ENCODE peak calls at places on chromosomes 6 and 20, in six cellular contexts. One of them, this sample, is unnamed. For H3K4me1 and H3K27me3, the result is how much of the 10 kb centered on the place peaks cover.

GRCh38 chr20:41261260-41261659 is 56.3 kb downstream of the ZHX3 start:
- DNase-seq in pancreas: no peak
- DNase-seq in tibial nerve: no peak
- DNase-seq in right cardiac atrium: no peak
- DNase-seq in cardiac muscle cell: no peak
- DNase-seq in IMR-90: no peak
- DNase-seq in this sample: no peak

GRCh38 chr6:22029169-22029568 is 267.7 kb downstream of the PRL start:
- DNase-seq in IMR-90: peak
- DNase-seq in cardiac muscle cell: peak
- DNase-seq in tibial nerve: no peak
- DNase-seq in right cardiac atrium: no peak
- DNase-seq in pancreas: no peak
- DNase-seq in this sample: no peak

GRCh38 chr6:19444041-19444440 is 393.1 kb upstream of the ID4 start:
- DNase-seq in tibial nerve: no peak
- DNase-seq in IMR-90: no peak
- DNase-seq in cardiac muscle cell: no peak
- DNase-seq in pancreas: no peak
- DNase-seq in right cardiac atrium: no peak
- DNase-seq in this sample: no peak

GRCh38 chr6:144778773-144779531 is 493.8 kb downstream of the UTRN start:
- DNase-seq in cardiac muscle cell: no peak
- DNase-seq in right cardiac atrium: no peak
- DNase-seq in tibial nerve: no peak
- DNase-seq in IMR-90: no peak
- DNase-seq in pancreas: no peak
- DNase-seq in this sample: no peak

GRCh38 chr6:10521104-10521808 is at the start of gene GCNT2:
- DNase-seq in pancreas: no peak
- DNase-seq in IMR-90: peak
- DNase-seq in tibial nerve: no peak
- DNase-seq in cardiac muscle cell: peak
- DNase-seq in right cardiac atrium: no peak
- DNase-seq in this sample: peak

GRCh38 chr6:77620290-77620882 is 32.5 kb upstream of the MEI4 start:
- DNase-seq in tibial nerve: peak
- DNase-seq in pancreas: no peak
- DNase-seq in IMR-90: no peak
- DNase-seq in right cardiac atrium: no peak
- DNase-seq in cardiac muscle cell: no peak
- DNase-seq in this sample: peak

GRCh38 chr20:53716385-53716784 is 122.7 kb upstream of the ZNF217 start:
- DNase-seq in pancreas: no peak
- DNase-seq in cardiac muscle cell: no peak
- DNase-seq in IMR-90: no peak
- DNase-seq in right cardiac atrium: no peak
- DNase-seq in tibial nerve: no peak
- DNase-seq in this sample: no peak

GRCh38 chr6:28336284-28337024 is 506 bp upstream of the ZSCAN31 start:
- DNase-seq in IMR-90: peak
- DNase-seq in tibial nerve: peak
- DNase-seq in cardiac muscle cell: peak
- DNase-seq in right cardiac atrium: no peak
- DNase-seq in pancreas: no peak
- DNase-seq in this sample: no peak

GRCh38 chr6:32181890-32182529 is 2.0 kb downstream of the AGER start:
- DNase-seq in tibial nerve: no peak
- DNase-seq in IMR-90: no peak
- DNase-seq in cardiac muscle cell: no peak
- DNase-seq in pancreas: no peak
- DNase-seq in right cardiac atrium: no peak
- DNase-seq in this sample: no peak

GRCh38 chr20:46552460-46553420 is 2.3 kb upstream of the OCSTAMP start:
- DNase-seq in IMR-90: no peak
- DNase-seq in tibial nerve: no peak
- DNase-seq in cardiac muscle cell: no peak
- DNase-seq in pancreas: no peak
- DNase-seq in right cardiac atrium: no peak
- DNase-seq in this sample: no peak

GRCh38 chr20:2780948-2781347 is 19.5 kb downstream of the CPXM1 start:
- DNase-seq in right cardiac atrium: no peak
- DNase-seq in pancreas: no peak
- DNase-seq in cardiac muscle cell: no peak
- DNase-seq in IMR-90: no peak
- DNase-seq in tibial nerve: no peak
- DNase-seq in this sample: no peak

GRCh38 chr6:53424976-53425718 is 76.4 kb upstream of the ELOVL5 start:
- DNase-seq in IMR-90: no peak
- DNase-seq in cardiac muscle cell: no peak
- DNase-seq in tibial nerve: no peak
- DNase-seq in pancreas: no peak
- DNase-seq in right cardiac atrium: no peak
- DNase-seq in this sample: no peak

GRCh38 chr6:10146723-10147451 is 268.0 kb downstream of the TFAP2A start:
- DNase-seq in cardiac muscle cell: peak
- DNase-seq in IMR-90: peak
- DNase-seq in tibial nerve: no peak
- DNase-seq in right cardiac atrium: no peak
- DNase-seq in pancreas: no peak
- DNase-seq in this sample: peak

GRCh38 chr6:155054851-155055250 is 59.7 kb downstream of the TIAM2 start:
- DNase-seq in IMR-90: no peak
- DNase-seq in cardiac muscle cell: no peak
- DNase-seq in pancreas: no peak
- DNase-seq in tibial nerve: no peak
- DNase-seq in right cardiac atrium: no peak
- DNase-seq in this sample: no peak

GRCh38 chr6:157669747-157670216 is 153.3 kb upstream of the SNX9 start:
- DNase-seq in IMR-90: peak
- DNase-seq in cardiac muscle cell: peak
- DNase-seq in right cardiac atrium: peak
- DNase-seq in tibial nerve: peak
- DNase-seq in pancreas: no peak
- DNase-seq in this sample: no peak

GRCh38 chr6:41553405-41553999 is 7.3 kb downstream of the FOXP4 start:
- DNase-seq in pancreas: no peak
- DNase-seq in cardiac muscle cell: no peak
- DNase-seq in tibial nerve: no peak
- DNase-seq in IMR-90: no peak
- DNase-seq in right cardiac atrium: no peak
- DNase-seq in this sample: no peak

GRCh38 chr6:89433637-89434499 is 916 bp downstream of the ANKRD6 start:
- DNase-seq in tibial nerve: peak
- DNase-seq in right cardiac atrium: peak
- DNase-seq in pancreas: peak
- DNase-seq in IMR-90: no peak
- DNase-seq in cardiac muscle cell: peak
- DNase-seq in this sample: peak

GRCh38 chr6:125953502-125953875 is 3.1 kb upstream of the HINT3 start:
- DNase-seq in tibial nerve: no peak
- DNase-seq in right cardiac atrium: no peak
- DNase-seq in IMR-90: no peak
- DNase-seq in pancreas: peak
- DNase-seq in cardiac muscle cell: no peak
- DNase-seq in this sample: no peak

DNA sequence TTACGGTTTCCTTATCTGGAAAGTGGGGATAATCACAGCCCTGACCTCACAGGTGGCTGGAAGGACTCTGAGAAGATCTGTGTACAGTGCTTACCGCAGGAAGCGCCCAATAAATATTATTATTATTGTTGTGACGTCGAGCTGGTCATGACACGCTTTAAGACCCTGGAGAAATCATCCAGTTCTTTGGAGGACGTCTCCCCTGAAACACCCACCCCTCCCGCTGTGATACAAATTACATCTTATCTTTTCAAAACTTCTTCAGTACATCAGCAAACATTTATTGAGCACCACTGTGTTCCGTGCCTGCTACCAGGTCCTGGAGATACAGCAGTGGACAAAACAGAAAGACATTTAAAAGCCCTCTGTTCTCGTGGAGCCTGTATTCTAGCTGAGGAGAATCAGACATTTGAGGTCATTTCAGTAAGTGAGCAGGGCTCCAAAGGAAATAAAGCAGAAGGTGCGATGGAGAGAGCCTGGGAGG is 118.7 kb downstream of the CEBPB start:
- DNase-seq in right cardiac atrium: no peak
- DNase-seq in pancreas: no peak
- DNase-seq in IMR-90: peak
- DNase-seq in tibial nerve: no peak
- DNase-seq in cardiac muscle cell: peak
- DNase-seq in this sample: no peak
- H3K4me3 ChIP-seq in right cardiac atrium: no peak
- H3K4me3 ChIP-seq in pancreas: no peak
- H3K4me3 ChIP-seq in IMR-90: peak
- H3K4me3 ChIP-seq in tibial nerve: no peak
- H3K4me3 ChIP-seq in cardiac muscle cell: no peak
- H3K4me3 ChIP-seq in this sample: no peak

DNA sequence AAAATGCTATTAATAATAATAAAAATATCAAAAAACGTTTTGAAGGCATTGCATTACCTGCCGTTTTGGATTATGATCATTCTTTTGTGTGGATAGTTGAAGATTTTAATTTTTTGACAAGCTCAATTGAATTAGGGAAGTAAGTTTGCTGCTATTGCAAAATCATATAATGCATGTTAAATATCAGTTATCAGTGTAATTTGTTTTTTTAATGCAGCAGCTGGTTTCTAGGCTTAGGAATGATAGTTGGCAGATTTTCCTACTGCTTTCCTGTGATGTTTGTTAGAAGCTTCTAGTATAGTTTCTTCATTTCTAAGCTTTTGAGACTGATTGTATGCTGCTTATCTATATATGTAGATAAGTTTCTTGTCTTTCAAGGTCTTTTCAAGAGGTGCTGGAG is 99.0 kb downstream of the JARID2 start:
- DNase-seq in pancreas: no peak
- DNase-seq in tibial nerve: no peak
- DNase-seq in cardiac muscle cell: no peak
- DNase-seq in right cardiac atrium: no peak
- DNase-seq in IMR-90: no peak
- DNase-seq in this sample: no peak
- H3K4me1 ChIP-seq in pancreas: under half
- H3K4me1 ChIP-seq in tibial nerve: under half
- H3K4me1 ChIP-seq in cardiac muscle cell: under half
- H3K4me1 ChIP-seq in right cardiac atrium: under half
- H3K4me1 ChIP-seq in IMR-90: under half
- H3K4me1 ChIP-seq in this sample: under half

GRCh38 chr20:37596890-37597539 is 69.3 kb upstream of the BLCAP start:
- DNase-seq in IMR-90: no peak
- DNase-seq in tibial nerve: no peak
- DNase-seq in pancreas: no peak
- DNase-seq in cardiac muscle cell: no peak
- DNase-seq in right cardiac atrium: no peak
- DNase-seq in this sample: no peak

GRCh38 chr20:37598101-37598530 is 70.4 kb upstream of the BLCAP start:
- DNase-seq in pancreas: no peak
- DNase-seq in tibial nerve: no peak
- DNase-seq in cardiac muscle cell: no peak
- DNase-seq in right cardiac atrium: no peak
- DNase-seq in IMR-90: no peak
- DNase-seq in this sample: peak

GRCh38 chr20:37593710-37594109 is 66.0 kb upstream of the BLCAP start:
- DNase-seq in pancreas: no peak
- DNase-seq in tibial nerve: no peak
- DNase-seq in right cardiac atrium: no peak
- DNase-seq in IMR-90: no peak
- DNase-seq in cardiac muscle cell: no peak
- DNase-seq in this sample: no peak

GRCh38 chr20:37598611-37599342 is 71.1 kb upstream of the BLCAP start:
- DNase-seq in tibial nerve: no peak
- DNase-seq in pancreas: no peak
- DNase-seq in right cardiac atrium: no peak
- DNase-seq in IMR-90: no peak
- DNase-seq in cardiac muscle cell: no peak
- DNase-seq in this sample: no peak

DNA sequence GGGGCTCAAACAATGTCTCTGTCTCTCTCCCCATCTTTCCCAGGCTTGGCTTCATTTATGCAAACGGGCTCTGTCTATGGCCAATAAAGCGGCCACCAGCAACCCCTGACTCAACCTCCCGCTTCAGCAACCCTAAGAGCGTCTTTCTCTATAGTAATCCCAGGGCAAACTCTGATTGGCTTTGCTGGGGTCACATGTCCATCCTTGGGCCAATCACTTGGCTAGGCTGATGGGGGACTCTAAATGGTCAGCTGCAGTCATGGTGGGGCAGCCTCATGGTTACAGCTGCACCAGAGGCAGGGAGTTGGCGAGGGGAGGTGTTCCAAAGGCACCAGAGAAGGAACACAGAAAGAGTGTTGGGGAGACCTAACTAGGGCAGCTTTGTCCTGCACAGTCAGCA is 68.5 kb upstream of the BLCAP start:
- DNase-seq in IMR-90: no peak
- DNase-seq in cardiac muscle cell: no peak
- DNase-seq in tibial nerve: no peak
- DNase-seq in right cardiac atrium: no peak
- DNase-seq in pancreas: no peak
- DNase-seq in this sample: no peak
- H3K27me3 ChIP-seq in IMR-90: under half
- H3K27me3 ChIP-seq in cardiac muscle cell: under half
- H3K27me3 ChIP-seq in tibial nerve: under half
- H3K27me3 ChIP-seq in right cardiac atrium: under half
- H3K27me3 ChIP-seq in pancreas: under half
- H3K27me3 ChIP-seq in this sample: under half

GRCh38 chr6:7886132-7886531 is 24.5 kb downstream of the TXNDC5 start:
- DNase-seq in right cardiac atrium: no peak
- DNase-seq in tibial nerve: no peak
- DNase-seq in cardiac muscle cell: no peak
- DNase-seq in pancreas: no peak
- DNase-seq in IMR-90: no peak
- DNase-seq in this sample: no peak
- H3K4me3 ChIP-seq in right cardiac atrium: no peak
- H3K4me3 ChIP-seq in tibial nerve: no peak
- H3K4me3 ChIP-seq in cardiac muscle cell: no peak
- H3K4me3 ChIP-seq in pancreas: no peak
- H3K4me3 ChIP-seq in IMR-90: no peak
- H3K4me3 ChIP-seq in this sample: no peak

This sample was measured in HAP-1.